ENCODE peak calls at places on chromosomes 1 and 21, in five cellular contexts. One of them, this sample, is unnamed.

GRCh38 chr1:161440312-161440894 is 64.9 kb upstream of the FCGR2A start:
- DNase-seq in fibroblast of pulmonary artery: peak
- DNase-seq in psoas muscle: peak
- DNase-seq in AG04449: no peak
- DNase-seq in GM12878: peak
- DNase-seq in this sample: peak

GRCh38 chr21:15894596-15894995 is 164.8 kb downstream of the USP25 start:
- DNase-seq in psoas muscle: no peak
- DNase-seq in AG04449: no peak
- DNase-seq in fibroblast of pulmonary artery: peak
- DNase-seq in GM12878: no peak
- DNase-seq in this sample: peak

GRCh38 chr1:114122891-114123621 is 30.6 kb downstream of the SYT6 start:
- DNase-seq in psoas muscle: no peak
- DNase-seq in GM12878: no peak
- DNase-seq in AG04449: no peak
- DNase-seq in fibroblast of pulmonary artery: peak
- DNase-seq in this sample: no peak

GRCh38 chr1:222068937-222069336 is 327.0 kb upstream of the DUSP10 start:
- DNase-seq in GM12878: no peak
- DNase-seq in fibroblast of pulmonary artery: peak
- DNase-seq in psoas muscle: no peak
- DNase-seq in AG04449: no peak
- DNase-seq in this sample: no peak

GRCh38 chr1:7223334-7224080 is 438.3 kb downstream of the CAMTA1 start:
- DNase-seq in fibroblast of pulmonary artery: peak
- DNase-seq in psoas muscle: no peak
- DNase-seq in AG04449: peak
- DNase-seq in GM12878: no peak
- DNase-seq in this sample: peak

GRCh38 chr21:29508311-29508710 is 209.6 kb downstream of the BACH1 start:
- DNase-seq in psoas muscle: no peak
- DNase-seq in fibroblast of pulmonary artery: no peak
- DNase-seq in GM12878: no peak
- DNase-seq in AG04449: no peak
- DNase-seq in this sample: no peak

GRCh38 chr1:87024936-87025537 is 110.6 kb downstream of the HS2ST1 start:
- DNase-seq in GM12878: no peak
- DNase-seq in fibroblast of pulmonary artery: peak
- DNase-seq in psoas muscle: no peak
- DNase-seq in AG04449: no peak
- DNase-seq in this sample: peak

GRCh38 chr1:93591833-93592635 is 89.6 kb downstream of the BCAR3 start:
- DNase-seq in fibroblast of pulmonary artery: no peak
- DNase-seq in psoas muscle: peak
- DNase-seq in AG04449: no peak
- DNase-seq in GM12878: peak
- DNase-seq in this sample: no peak

GRCh38 chr21:44846485-44847260 is 26.8 kb downstream of the PTTG1IP start:
- DNase-seq in AG04449: no peak
- DNase-seq in psoas muscle: peak
- DNase-seq in GM12878: no peak
- DNase-seq in fibroblast of pulmonary artery: peak
- DNase-seq in this sample: no peak

GRCh38 chr1:33683913-33684312 is 180.0 kb upstream of the HMGB4 start:
- DNase-seq in AG04449: no peak
- DNase-seq in fibroblast of pulmonary artery: no peak
- DNase-seq in GM12878: no peak
- DNase-seq in psoas muscle: no peak
- DNase-seq in this sample: no peak

GRCh38 chr1:54107131-54107530 is 45.7 kb downstream of the CDCP2 start:
- DNase-seq in GM12878: no peak
- DNase-seq in fibroblast of pulmonary artery: peak
- DNase-seq in psoas muscle: no peak
- DNase-seq in AG04449: no peak
- DNase-seq in this sample: peak

GRCh38 chr21:40208206-40208950 is 341.1 kb downstream of the PCP4 start:
- DNase-seq in fibroblast of pulmonary artery: no peak
- DNase-seq in GM12878: no peak
- DNase-seq in psoas muscle: no peak
- DNase-seq in AG04449: no peak
- DNase-seq in this sample: no peak

GRCh38 chr1:205279986-205280385 is 41.6 kb downstream of the NUAK2 start:
- DNase-seq in fibroblast of pulmonary artery: no peak
- DNase-seq in psoas muscle: no peak
- DNase-seq in GM12878: no peak
- DNase-seq in AG04449: no peak
- DNase-seq in this sample: no peak

GRCh38 chr1:64967381-64967780 is 1.0 kb upstream of the JAK1 start:
- DNase-seq in fibroblast of pulmonary artery: no peak
- DNase-seq in AG04449: no peak
- DNase-seq in GM12878: no peak
- DNase-seq in psoas muscle: no peak
- DNase-seq in this sample: no peak

GRCh38 chr1:166164995-166165660 is 1.7 kb downstream of the FAM78B start:
- DNase-seq in psoas muscle: peak
- DNase-seq in fibroblast of pulmonary artery: peak
- DNase-seq in GM12878: no peak
- DNase-seq in AG04449: no peak
- DNase-seq in this sample: peak

GRCh38 chr1:63817152-63817667 is 43.4 kb downstream of the ROR1 start:
- DNase-seq in psoas muscle: no peak
- DNase-seq in GM12878: no peak
- DNase-seq in fibroblast of pulmonary artery: peak
- DNase-seq in AG04449: no peak
- DNase-seq in this sample: peak

GRCh38 chr1:234398849-234399381 is 25.7 kb downstream of the COA6 start:
- DNase-seq in psoas muscle: no peak
- DNase-seq in AG04449: no peak
- DNase-seq in GM12878: peak
- DNase-seq in fibroblast of pulmonary artery: peak
- DNase-seq in this sample: peak

GRCh38 chr1:178633068-178633467 is 92.0 kb upstream of the RALGPS2 start:
- DNase-seq in psoas muscle: no peak
- DNase-seq in fibroblast of pulmonary artery: peak
- DNase-seq in GM12878: no peak
- DNase-seq in AG04449: peak
- DNase-seq in this sample: peak

GRCh38 chr21:29221259-29221744 is 77.4 kb upstream of the BACH1 start:
- DNase-seq in psoas muscle: no peak
- DNase-seq in fibroblast of pulmonary artery: peak
- DNase-seq in AG04449: peak
- DNase-seq in GM12878: no peak
- DNase-seq in this sample: peak

GRCh38 chr1:207952617-207953542 is 42.0 kb upstream of the CD34 start:
- DNase-seq in GM12878: no peak
- DNase-seq in fibroblast of pulmonary artery: peak
- DNase-seq in psoas muscle: no peak
- DNase-seq in AG04449: no peak
- DNase-seq in this sample: no peak

GRCh38 chr21:45319461-45320211 is 31.9 kb upstream of the POFUT2 start:
- DNase-seq in psoas muscle: peak
- DNase-seq in fibroblast of pulmonary artery: no peak
- DNase-seq in GM12878: no peak
- DNase-seq in AG04449: no peak
- DNase-seq in this sample: peak

GRCh38 chr1:225813250-225813964 is 3.5 kb downstream of the EPHX1 start:
- DNase-seq in psoas muscle: peak
- DNase-seq in fibroblast of pulmonary artery: peak
- DNase-seq in GM12878: no peak
- DNase-seq in AG04449: no peak
- DNase-seq in this sample: peak

DNA sequence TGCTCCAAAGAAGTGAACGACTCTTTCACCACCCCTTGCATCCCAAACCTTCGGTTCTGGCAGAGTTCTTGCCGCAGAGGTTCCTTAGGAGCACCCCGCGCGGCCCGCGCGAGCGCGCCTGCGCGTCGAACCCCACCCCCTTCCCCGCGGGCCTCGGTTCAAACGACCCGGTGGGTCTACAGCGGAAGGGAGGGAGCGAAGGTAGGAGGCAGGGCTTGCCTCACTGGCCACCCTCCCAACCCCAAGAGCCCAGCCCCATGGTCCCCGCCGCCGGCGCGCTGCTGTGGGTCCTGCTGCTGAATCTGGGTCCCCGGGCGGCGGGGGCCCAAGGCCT is at the start of gene C1orf56:
- DNase-seq in AG04449: no peak
- DNase-seq in psoas muscle: peak
- DNase-seq in fibroblast of pulmonary artery: peak
- DNase-seq in GM12878: no peak
- DNase-seq in this sample: peak
- TF ChIP-seq CTCF in AG04449: no peak
- TF ChIP-seq CTCF in psoas muscle: no peak
- TF ChIP-seq CTCF in fibroblast of pulmonary artery: no peak
- TF ChIP-seq CTCF in GM12878: no peak
- TF ChIP-seq CTCF in this sample: no peak

GRCh38 chr1:24195874-24196273 is 8.8 kb upstream of the IFNLR1 start:
- DNase-seq in fibroblast of pulmonary artery: no peak
- DNase-seq in AG04449: no peak
- DNase-seq in GM12878: no peak
- DNase-seq in psoas muscle: no peak
- DNase-seq in this sample: no peak
- H3K4me3 ChIP-seq in fibroblast of pulmonary artery: no peak
- H3K4me3 ChIP-seq in AG04449: no peak
- H3K4me3 ChIP-seq in GM12878: no peak
- H3K4me3 ChIP-seq in psoas muscle: no peak
- H3K4me3 ChIP-seq in this sample: no peak

DNA sequence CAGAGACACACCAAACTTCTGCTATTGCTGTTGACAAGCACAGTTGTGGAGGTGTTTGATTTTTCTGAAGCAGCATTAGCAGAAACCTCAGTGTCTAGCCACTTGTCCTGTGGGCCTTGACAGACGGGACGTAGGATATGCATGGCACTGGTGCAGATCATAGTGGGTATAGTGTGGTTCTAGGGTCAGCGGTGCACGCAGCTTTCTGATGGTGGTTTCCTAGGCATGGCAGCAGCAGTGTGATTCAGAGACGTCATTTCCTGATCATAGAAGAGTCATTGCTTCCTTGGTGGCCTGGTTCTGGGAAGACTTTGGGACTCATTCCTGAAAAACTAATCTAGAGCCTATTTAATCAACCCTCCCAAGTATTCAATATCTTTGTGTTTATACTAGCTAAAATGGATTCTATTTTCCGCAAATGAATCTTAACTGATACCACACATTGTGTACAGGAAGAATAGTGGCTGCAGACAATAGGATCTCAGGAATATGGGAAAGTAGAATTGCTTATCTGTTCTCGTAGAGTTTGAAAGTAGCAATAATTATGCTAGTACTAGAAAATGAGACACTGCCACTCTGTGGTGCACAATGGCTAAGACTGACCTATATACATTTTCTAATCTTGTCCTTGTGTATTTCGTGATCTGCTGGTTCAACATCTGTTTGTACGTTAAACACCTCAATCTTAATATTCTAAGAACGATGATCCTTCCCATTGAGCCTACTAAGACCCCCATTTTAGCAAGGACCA is 2.8 kb upstream of the USP1 start:
- DNase-seq in psoas muscle: no peak
- DNase-seq in fibroblast of pulmonary artery: no peak
- DNase-seq in GM12878: no peak
- DNase-seq in AG04449: no peak
- DNase-seq in this sample: peak
- TF ChIP-seq CTCF in psoas muscle: no peak
- TF ChIP-seq CTCF in fibroblast of pulmonary artery: no peak
- TF ChIP-seq CTCF in GM12878: peak
- TF ChIP-seq CTCF in AG04449: no peak
- TF ChIP-seq CTCF in this sample: peak

DNA sequence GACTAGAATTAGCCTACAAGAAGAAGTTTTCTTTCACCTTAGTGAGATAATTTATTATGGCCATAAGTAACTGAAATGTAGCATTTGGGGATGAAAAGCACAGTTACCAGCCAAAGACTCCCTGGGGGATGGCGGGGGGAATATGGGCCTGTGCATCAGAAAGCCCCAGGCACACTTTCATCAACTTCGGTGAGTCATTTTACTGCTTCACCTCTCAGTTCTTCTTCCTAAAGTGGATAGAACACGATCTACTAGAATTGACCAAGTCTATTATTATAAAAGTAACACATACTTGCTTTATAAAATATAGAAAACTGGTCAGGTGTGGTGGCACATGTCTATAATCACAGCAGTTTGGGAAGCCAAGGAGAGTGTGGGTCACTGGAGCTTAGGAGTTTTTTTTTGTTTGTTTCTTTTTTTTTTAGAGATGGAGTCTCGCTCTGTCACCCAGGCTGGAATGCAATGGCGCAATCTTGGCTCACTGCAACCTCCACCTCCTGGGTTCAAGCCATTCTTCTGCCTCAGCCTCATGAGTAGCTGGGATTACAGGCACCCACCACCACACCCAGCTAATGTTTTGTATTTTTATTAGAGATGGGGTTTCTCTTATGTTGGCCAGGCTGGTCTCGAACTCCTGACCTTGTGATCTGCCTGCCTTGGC is 141.8 kb downstream of the ZZZ3 start:
- DNase-seq in psoas muscle: no peak
- DNase-seq in GM12878: no peak
- DNase-seq in fibroblast of pulmonary artery: peak
- DNase-seq in AG04449: no peak
- DNase-seq in this sample: peak
- H3K4me3 ChIP-seq in psoas muscle: no peak
- H3K4me3 ChIP-seq in GM12878: no peak
- H3K4me3 ChIP-seq in fibroblast of pulmonary artery: no peak
- H3K4me3 ChIP-seq in AG04449: no peak
- H3K4me3 ChIP-seq in this sample: no peak

DNA sequence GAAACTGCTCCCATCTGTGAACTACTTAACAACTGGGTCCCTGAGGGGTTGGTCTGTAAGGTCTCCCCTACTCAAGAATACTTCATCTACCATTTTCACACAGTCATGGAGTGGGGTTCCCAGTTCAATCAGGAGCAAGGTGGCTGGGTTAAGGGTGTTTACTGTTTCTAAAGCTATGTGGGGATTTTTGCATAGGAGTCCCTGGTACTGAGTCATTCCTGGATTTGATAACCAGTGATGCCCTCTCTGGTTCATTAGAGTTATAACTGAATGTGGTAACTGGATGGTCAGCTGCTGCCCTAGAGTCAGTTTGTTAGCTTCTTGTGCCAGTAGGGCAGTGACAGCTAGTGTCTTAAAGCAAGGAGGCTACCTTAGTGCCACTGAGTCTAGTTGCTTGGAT is 29.4 kb upstream of the KCNJ15 start:
- DNase-seq in psoas muscle: no peak
- DNase-seq in GM12878: no peak
- DNase-seq in AG04449: no peak
- DNase-seq in fibroblast of pulmonary artery: no peak
- DNase-seq in this sample: no peak
- TF ChIP-seq CTCF in psoas muscle: no peak
- TF ChIP-seq CTCF in GM12878: no peak
- TF ChIP-seq CTCF in AG04449: no peak
- TF ChIP-seq CTCF in fibroblast of pulmonary artery: no peak
- TF ChIP-seq CTCF in this sample: no peak

This sample was measured in choroid plexus epithelial cell.